ENCODE peak calls at places on chromosomes 13 and 19, in seven cellular contexts. One of them, this sample, is unnamed.

GRCh38 chr19:46728208-46728607 is 11.3 kb upstream of the PRKD2 start:
- DNase-seq in retinal pigment epithelial cell: no peak
- DNase-seq in mucosa of descending colon: no peak
- DNase-seq in effector CD4-positive, alpha-beta T cell: no peak
- DNase-seq in lower lobe of right lung: no peak
- DNase-seq in stimulated activated CD8-positive, alpha-beta memory T cell treated with anti-CD3 and anti-CD28 coated beads, Interleukin-2, amount 100 ng/mL, for 1 hour: no peak
- DNase-seq in T-cell: no peak
- DNase-seq in this sample: no peak

GRCh38 chr19:49654581-49654980 is 11.1 kb downstream of the IRF3 start:
- DNase-seq in mucosa of descending colon: no peak
- DNase-seq in lower lobe of right lung: no peak
- DNase-seq in stimulated activated CD8-positive, alpha-beta memory T cell treated with anti-CD3 and anti-CD28 coated beads, Interleukin-2, amount 100 ng/mL, for 1 hour: no peak
- DNase-seq in retinal pigment epithelial cell: no peak
- DNase-seq in effector CD4-positive, alpha-beta T cell: no peak
- DNase-seq in T-cell: no peak
- DNase-seq in this sample: no peak

GRCh38 chr19:52188822-52189744 is 769 bp upstream of the PPP2R1A start:
- DNase-seq in mucosa of descending colon: no peak
- DNase-seq in stimulated activated CD8-positive, alpha-beta memory T cell treated with anti-CD3 and anti-CD28 coated beads, Interleukin-2, amount 100 ng/mL, for 1 hour: no peak
- DNase-seq in lower lobe of right lung: peak
- DNase-seq in retinal pigment epithelial cell: no peak
- DNase-seq in T-cell: peak
- DNase-seq in effector CD4-positive, alpha-beta T cell: peak
- DNase-seq in this sample: no peak

GRCh38 chr19:18098891-18099622 is 1.5 kb downstream of the MAST3 start:
- DNase-seq in effector CD4-positive, alpha-beta T cell: no peak
- DNase-seq in lower lobe of right lung: peak
- DNase-seq in stimulated activated CD8-positive, alpha-beta memory T cell treated with anti-CD3 and anti-CD28 coated beads, Interleukin-2, amount 100 ng/mL, for 1 hour: no peak
- DNase-seq in mucosa of descending colon: peak
- DNase-seq in retinal pigment epithelial cell: no peak
- DNase-seq in T-cell: peak
- DNase-seq in this sample: no peak

GRCh38 chr19:56101746-56102535 is 19.2 kb downstream of the ZNF787 start:
- DNase-seq in T-cell: no peak
- DNase-seq in mucosa of descending colon: no peak
- DNase-seq in lower lobe of right lung: no peak
- DNase-seq in stimulated activated CD8-positive, alpha-beta memory T cell treated with anti-CD3 and anti-CD28 coated beads, Interleukin-2, amount 100 ng/mL, for 1 hour: no peak
- DNase-seq in effector CD4-positive, alpha-beta T cell: no peak
- DNase-seq in retinal pigment epithelial cell: no peak
- DNase-seq in this sample: no peak

GRCh38 chr19:2332341-2333026 is 4.0 kb downstream of the SPPL2B start:
- DNase-seq in mucosa of descending colon: peak
- DNase-seq in T-cell: peak
- DNase-seq in effector CD4-positive, alpha-beta T cell: peak
- DNase-seq in stimulated activated CD8-positive, alpha-beta memory T cell treated with anti-CD3 and anti-CD28 coated beads, Interleukin-2, amount 100 ng/mL, for 1 hour: no peak
- DNase-seq in lower lobe of right lung: no peak
- DNase-seq in retinal pigment epithelial cell: no peak
- DNase-seq in this sample: no peak

GRCh38 chr13:73593199-73593765 is 534.5 kb downstream of the KLF5 start:
- DNase-seq in T-cell: no peak
- DNase-seq in effector CD4-positive, alpha-beta T cell: no peak
- DNase-seq in retinal pigment epithelial cell: no peak
- DNase-seq in stimulated activated CD8-positive, alpha-beta memory T cell treated with anti-CD3 and anti-CD28 coated beads, Interleukin-2, amount 100 ng/mL, for 1 hour: no peak
- DNase-seq in mucosa of descending colon: no peak
- DNase-seq in lower lobe of right lung: no peak
- DNase-seq in this sample: no peak

GRCh38 chr19:54302252-54302651 is 10.7 kb downstream of the LILRA5 start:
- DNase-seq in stimulated activated CD8-positive, alpha-beta memory T cell treated with anti-CD3 and anti-CD28 coated beads, Interleukin-2, amount 100 ng/mL, for 1 hour: no peak
- DNase-seq in effector CD4-positive, alpha-beta T cell: no peak
- DNase-seq in mucosa of descending colon: no peak
- DNase-seq in T-cell: no peak
- DNase-seq in retinal pigment epithelial cell: no peak
- DNase-seq in lower lobe of right lung: no peak
- DNase-seq in this sample: no peak

GRCh38 chr19:10852098-10852800 is 4.0 kb downstream of the C19orf38 start:
- DNase-seq in effector CD4-positive, alpha-beta T cell: no peak
- DNase-seq in T-cell: no peak
- DNase-seq in retinal pigment epithelial cell: no peak
- DNase-seq in lower lobe of right lung: no peak
- DNase-seq in mucosa of descending colon: no peak
- DNase-seq in stimulated activated CD8-positive, alpha-beta memory T cell treated with anti-CD3 and anti-CD28 coated beads, Interleukin-2, amount 100 ng/mL, for 1 hour: no peak
- DNase-seq in this sample: peak

GRCh38 chr13:42747399-42747873 is 33.9 kb upstream of the FAM216B start:
- DNase-seq in T-cell: no peak
- DNase-seq in effector CD4-positive, alpha-beta T cell: no peak
- DNase-seq in retinal pigment epithelial cell: no peak
- DNase-seq in lower lobe of right lung: no peak
- DNase-seq in stimulated activated CD8-positive, alpha-beta memory T cell treated with anti-CD3 and anti-CD28 coated beads, Interleukin-2, amount 100 ng/mL, for 1 hour: no peak
- DNase-seq in mucosa of descending colon: no peak
- DNase-seq in this sample: no peak

GRCh38 chr19:3365447-3366103 is 808 bp upstream of the NFIC start:
- DNase-seq in stimulated activated CD8-positive, alpha-beta memory T cell treated with anti-CD3 and anti-CD28 coated beads, Interleukin-2, amount 100 ng/mL, for 1 hour: no peak
- DNase-seq in retinal pigment epithelial cell: no peak
- DNase-seq in mucosa of descending colon: peak
- DNase-seq in lower lobe of right lung: peak
- DNase-seq in T-cell: no peak
- DNase-seq in effector CD4-positive, alpha-beta T cell: no peak
- DNase-seq in this sample: peak

GRCh38 chr19:39765091-39766076 is 13.3 kb upstream of the LEUTX start:
- DNase-seq in stimulated activated CD8-positive, alpha-beta memory T cell treated with anti-CD3 and anti-CD28 coated beads, Interleukin-2, amount 100 ng/mL, for 1 hour: no peak
- DNase-seq in retinal pigment epithelial cell: peak
- DNase-seq in mucosa of descending colon: no peak
- DNase-seq in lower lobe of right lung: peak
- DNase-seq in effector CD4-positive, alpha-beta T cell: peak
- DNase-seq in T-cell: peak
- DNase-seq in this sample: no peak

GRCh38 chr13:77543711-77544110 is 8.2 kb downstream of the SCEL start:
- DNase-seq in retinal pigment epithelial cell: no peak
- DNase-seq in effector CD4-positive, alpha-beta T cell: no peak
- DNase-seq in T-cell: no peak
- DNase-seq in mucosa of descending colon: no peak
- DNase-seq in stimulated activated CD8-positive, alpha-beta memory T cell treated with anti-CD3 and anti-CD28 coated beads, Interleukin-2, amount 100 ng/mL, for 1 hour: no peak
- DNase-seq in lower lobe of right lung: no peak
- DNase-seq in this sample: no peak

GRCh38 chr13:64529874-64530485 is 2700.2 kb downstream of the PCDH9 start:
- DNase-seq in stimulated activated CD8-positive, alpha-beta memory T cell treated with anti-CD3 and anti-CD28 coated beads, Interleukin-2, amount 100 ng/mL, for 1 hour: no peak
- DNase-seq in effector CD4-positive, alpha-beta T cell: no peak
- DNase-seq in lower lobe of right lung: no peak
- DNase-seq in mucosa of descending colon: no peak
- DNase-seq in retinal pigment epithelial cell: no peak
- DNase-seq in T-cell: no peak
- DNase-seq in this sample: peak

GRCh38 chr19:3243851-3244700 is 19.6 kb downstream of the CELF5 start:
- DNase-seq in T-cell: peak
- DNase-seq in lower lobe of right lung: no peak
- DNase-seq in stimulated activated CD8-positive, alpha-beta memory T cell treated with anti-CD3 and anti-CD28 coated beads, Interleukin-2, amount 100 ng/mL, for 1 hour: no peak
- DNase-seq in retinal pigment epithelial cell: no peak
- DNase-seq in mucosa of descending colon: peak
- DNase-seq in effector CD4-positive, alpha-beta T cell: peak
- DNase-seq in this sample: no peak

GRCh38 chr19:1482361-1483066 is 3.5 kb upstream of the C19orf25 start:
- DNase-seq in effector CD4-positive, alpha-beta T cell: no peak
- DNase-seq in T-cell: no peak
- DNase-seq in lower lobe of right lung: peak
- DNase-seq in stimulated activated CD8-positive, alpha-beta memory T cell treated with anti-CD3 and anti-CD28 coated beads, Interleukin-2, amount 100 ng/mL, for 1 hour: no peak
- DNase-seq in retinal pigment epithelial cell: no peak
- DNase-seq in mucosa of descending colon: peak
- DNase-seq in this sample: no peak

GRCh38 chr19:34365463-34366401 is 736 bp downstream of the GPI start:
- DNase-seq in effector CD4-positive, alpha-beta T cell: no peak
- DNase-seq in retinal pigment epithelial cell: no peak
- DNase-seq in T-cell: no peak
- DNase-seq in lower lobe of right lung: peak
- DNase-seq in mucosa of descending colon: peak
- DNase-seq in stimulated activated CD8-positive, alpha-beta memory T cell treated with anti-CD3 and anti-CD28 coated beads, Interleukin-2, amount 100 ng/mL, for 1 hour: no peak
- DNase-seq in this sample: no peak

GRCh38 chr13:35630551-35631275 is 154.2 kb upstream of the MAB21L1 start:
- DNase-seq in lower lobe of right lung: no peak
- DNase-seq in mucosa of descending colon: no peak
- DNase-seq in effector CD4-positive, alpha-beta T cell: no peak
- DNase-seq in retinal pigment epithelial cell: peak
- DNase-seq in T-cell: no peak
- DNase-seq in stimulated activated CD8-positive, alpha-beta memory T cell treated with anti-CD3 and anti-CD28 coated beads, Interleukin-2, amount 100 ng/mL, for 1 hour: no peak
- DNase-seq in this sample: peak

GRCh38 chr19:5130371-5131030 is 161.6 kb downstream of the KDM4B start:
- DNase-seq in T-cell: peak
- DNase-seq in lower lobe of right lung: no peak
- DNase-seq in stimulated activated CD8-positive, alpha-beta memory T cell treated with anti-CD3 and anti-CD28 coated beads, Interleukin-2, amount 100 ng/mL, for 1 hour: peak
- DNase-seq in retinal pigment epithelial cell: no peak
- DNase-seq in mucosa of descending colon: peak
- DNase-seq in effector CD4-positive, alpha-beta T cell: peak
- DNase-seq in this sample: no peak

GRCh38 chr19:35087393-35087792 is 28.2 kb upstream of the FXYD3 start:
- DNase-seq in mucosa of descending colon: no peak
- DNase-seq in retinal pigment epithelial cell: no peak
- DNase-seq in effector CD4-positive, alpha-beta T cell: no peak
- DNase-seq in T-cell: no peak
- DNase-seq in lower lobe of right lung: no peak
- DNase-seq in stimulated activated CD8-positive, alpha-beta memory T cell treated with anti-CD3 and anti-CD28 coated beads, Interleukin-2, amount 100 ng/mL, for 1 hour: no peak
- DNase-seq in this sample: no peak